ENCODE peak calls at places on chromosome 20, in nine cellular contexts. M, F, N, L, W, S, I, V and G are unnamed samples. For H3K9me3, the result is how much of the 10 kb centered on the place peaks cover.

GRCh38 chr20:18056174-18057105 is 1.3 kb downstream of the OVOL2 start:
- DNase-seq in I (peak), W (peak), V (peak), M (peak), N (no peak), S (peak), F (no peak), L (peak), G (peak)

GRCh38 chr20:31566658-31567379 is 38.3 kb upstream of the ID1 start:
- DNase-seq in W (peak), N (peak), M (peak), F (no peak), I (no peak), S (peak), L (peak), V (peak), G (peak)

GRCh38 chr20:36435799-36436541 is 105.3 kb upstream of the MYL9 start:
- DNase-seq in M (peak), S (peak), W (peak), I (peak), F (peak), V (peak), N (peak), L (peak), G (peak)

GRCh38 chr20:31908424-31908823 is 38.0 kb downstream of the TTLL9 start:
- DNase-seq in L (no peak), W (no peak), F (no peak), V (peak), M (peak), N (no peak), S (no peak), I (no peak), G (no peak)

GRCh38 chr20:35641743-35642142 is 23.0 kb downstream of the CPNE1 start:
- DNase-seq in N (no peak), S (no peak), M (no peak), I (no peak), W (no peak), L (no peak), F (no peak), V (no peak), G (no peak)

GRCh38 chr20:34980543-34981213 is 25.0 kb downstream of the MYH7B start:
- DNase-seq in V (no peak), L (no peak), W (no peak), I (no peak), F (peak), M (no peak), N (no peak), S (no peak), G (no peak)

GRCh38 chr20:7359739-7360138 is 580.5 kb downstream of the HAO1 start:
- DNase-seq in V (no peak), I (no peak), N (no peak), L (no peak), S (no peak), W (no peak), F (no peak), M (no peak), G (no peak)

GRCh38 chr20:10654630-10655029 is 19.2 kb downstream of the JAG1 start:
- DNase-seq in W (no peak), V (peak), F (no peak), N (no peak), L (no peak), S (peak), I (no peak), M (no peak), G (no peak)

GRCh38 chr20:19783966-19784401 is 25.9 kb downstream of the RIN2 start:
- DNase-seq in W (peak), S (peak), N (no peak), I (peak), F (peak), M (peak), V (no peak), L (peak), G (peak)

GRCh38 chr20:35369804-35370203 is 42.0 kb downstream of the UQCC1 start:
- DNase-seq in M (no peak), S (peak), V (no peak), N (no peak), I (peak), L (no peak), F (peak), W (peak), G (no peak)

GRCh38 chr20:11937230-11937629 is 19.5 kb downstream of the BTBD3 start:
- DNase-seq in S (no peak), F (no peak), V (no peak), M (no peak), I (no peak), W (no peak), N (no peak), L (no peak), G (no peak)

GRCh38 chr20:2112910-2113309 is 11.3 kb downstream of the STK35 start:
- DNase-seq in W (no peak), M (no peak), S (no peak), F (no peak), V (no peak), N (no peak), I (no peak), L (no peak), G (no peak)

GRCh38 chr20:52294106-52294628 is 102.6 kb upstream of the ZFP64 start:
- DNase-seq in S (no peak), L (no peak), I (peak), V (no peak), F (no peak), N (no peak), W (no peak), M (peak), G (no peak)

GRCh38 chr20:34377072-34377847 is 14.2 kb downstream of the ITCH start:
- DNase-seq in V (no peak), L (no peak), N (no peak), F (no peak), I (no peak), W (no peak), S (no peak), M (no peak), G (no peak)

GRCh38 chr20:8012724-8013123 is 6.8 kb downstream of the TMX4 start:
- DNase-seq in F (no peak), V (no peak), S (no peak), W (peak), M (no peak), N (no peak), L (no peak), I (no peak), G (no peak)

GRCh38 chr20:16397053-16397452 is 176.2 kb downstream of the KIF16B start:
- DNase-seq in W (peak), F (no peak), V (no peak), M (no peak), I (peak), N (no peak), L (no peak), S (no peak), G (no peak)

GRCh38 chr20:427849-428657 is 20.0 kb downstream of the RBCK1 start:
- DNase-seq in L (no peak), V (no peak), N (no peak), M (no peak), F (no peak), S (no peak), W (no peak), I (no peak), G (no peak)

GRCh38 chr20:11432407-11432806 is 485.3 kb upstream of the BTBD3 start:
- DNase-seq in S (peak), V (no peak), W (peak), N (no peak), M (peak), I (peak), L (no peak), F (peak), G (no peak)

GRCh38 chr20:24953621-24954133 is 4.6 kb downstream of the CST7 start:
- DNase-seq in L (no peak), I (no peak), N (no peak), M (no peak), F (no peak), S (no peak), V (peak), W (no peak), G (no peak)

GRCh38 chr20:24953204-24953565 is 4.1 kb downstream of the CST7 start:
- DNase-seq in W (no peak), L (no peak), M (no peak), I (no peak), F (no peak), S (no peak), V (no peak), N (no peak), G (no peak)

GRCh38 chr20:24951536-24952047 is 2.5 kb downstream of the CST7 start:
- DNase-seq in V (peak), W (no peak), L (no peak), I (no peak), N (no peak), F (no peak), S (no peak), M (no peak), G (no peak)

GRCh38 chr20:24954151-24954550 is 5.1 kb downstream of the CST7 start:
- DNase-seq in V (peak), W (no peak), S (no peak), F (no peak), L (no peak), I (no peak), N (no peak), M (no peak), G (no peak)

DNA sequence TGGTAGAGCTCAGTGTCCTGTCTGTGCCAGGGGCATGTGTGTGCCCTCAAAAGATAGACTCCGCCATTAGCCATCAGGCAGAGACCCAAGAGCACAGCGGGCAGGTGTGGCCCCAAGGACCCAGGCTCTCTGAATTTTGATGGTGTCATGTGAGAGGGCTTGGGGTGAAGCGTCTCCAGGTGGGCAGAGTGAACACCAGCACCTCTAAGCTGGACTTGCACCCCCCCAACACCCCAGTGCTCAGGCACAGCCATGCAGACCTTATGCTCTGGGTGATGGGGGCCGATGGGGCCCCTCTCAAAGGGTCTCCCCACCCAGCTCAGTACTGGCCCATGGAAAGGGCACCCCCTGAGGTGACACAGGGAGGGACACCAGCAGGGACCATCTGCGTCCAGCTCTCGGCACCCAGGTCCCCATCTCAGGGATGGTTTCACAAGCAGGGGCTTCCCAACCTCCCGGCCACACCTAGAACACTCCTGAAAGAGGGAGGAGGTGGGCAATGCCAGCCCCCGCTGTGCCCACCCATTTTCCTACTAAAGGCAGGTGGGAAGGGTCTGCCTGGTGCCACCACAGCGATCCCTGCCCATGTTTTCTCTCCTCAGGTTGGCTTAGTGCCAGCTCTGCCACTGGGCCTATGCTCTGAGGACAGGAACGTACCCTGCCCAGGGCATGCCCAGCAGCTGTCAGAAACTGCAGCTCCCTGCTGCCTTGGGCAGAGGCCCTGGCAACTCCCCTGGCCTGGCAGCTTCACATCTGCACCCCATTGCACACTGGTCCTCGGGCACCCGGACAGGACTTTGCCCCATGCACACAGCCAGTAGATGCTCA is 3.5 kb downstream of the CST7 start:
- DNase-seq in V (peak), W (no peak), F (no peak), M (no peak), S (no peak), N (no peak), L (no peak), I (no peak), G (no peak)
- H3K27ac ChIP-seq in V (no peak), W (no peak), F (no peak), M (no peak), S (no peak), N (no peak), L (no peak), I (no peak), G (no peak)

GRCh38 chr20:29740951-29741593 is 1516.4 kb upstream of the DEFB115 start:
- DNase-seq in L (no peak), S (no peak), F (no peak), W (no peak), M (no peak), I (no peak), V (peak), N (no peak), G (peak)

GRCh38 chr20:29740601-29740950 is 1516.9 kb upstream of the DEFB115 start:
- DNase-seq in S (no peak), F (no peak), I (no peak), L (no peak), W (no peak), V (no peak), N (no peak), M (no peak), G (peak)

GRCh38 chr20:29741894-29742698 is 1515.4 kb upstream of the DEFB115 start:
- DNase-seq in V (peak), W (no peak), S (no peak), I (no peak), M (no peak), N (no peak), F (no peak), L (no peak), G (peak)

GRCh38 chr20:29742699-29743100 is 1514.8 kb upstream of the DEFB115 start:
- DNase-seq in W (no peak), L (no peak), F (no peak), M (no peak), S (no peak), N (no peak), V (peak), I (no peak), G (peak)

DNA sequence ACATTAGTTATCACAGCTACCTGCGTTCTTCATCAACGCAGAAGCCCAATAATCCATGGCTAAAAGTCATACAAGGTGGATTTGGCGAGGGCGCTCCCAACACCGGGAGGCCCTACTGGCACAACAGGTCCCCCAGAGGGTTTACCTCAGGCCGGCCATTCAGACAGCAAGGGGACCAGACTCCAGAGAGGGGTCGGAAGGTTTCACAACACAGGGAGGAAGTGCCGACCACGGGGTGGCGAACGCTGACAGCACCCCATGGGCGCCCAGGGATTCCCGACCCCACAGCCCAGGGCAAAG is 1515.9 kb upstream of the DEFB115 start:
- DNase-seq in I (no peak), L (no peak), M (no peak), F (no peak), S (no peak), V (peak), N (no peak), W (no peak), G (peak)
- H3K9me3 ChIP-seq in I (under half), L (under half), M (under half), F (under half), S (under half), V (under half), N (under half), W (under half), G (under half)

GRCh38 chr20:44911264-44911921 is 1.5 kb downstream of the PABPC1L start:
- DNase-seq in F (peak), N (peak), V (peak), M (peak), W (peak), S (peak), L (peak), I (peak), G (peak)
- H3K9ac ChIP-seq in F (no peak), N (peak), V (no peak), M (peak), W (no peak), S (no peak), L (no peak), I (no peak), G (no peak)

GRCh38 chr20:57185188-57185743 is 81.2 kb downstream of the BMP7 start:
- DNase-seq in F (no peak), I (no peak), L (no peak), M (no peak), W (no peak), S (no peak), N (no peak), V (no peak), G (no peak)
- H3K27ac ChIP-seq in F (no peak), I (no peak), L (no peak), M (no peak), W (no peak), S (no peak), N (no peak), V (no peak), G (no peak)

DNA sequence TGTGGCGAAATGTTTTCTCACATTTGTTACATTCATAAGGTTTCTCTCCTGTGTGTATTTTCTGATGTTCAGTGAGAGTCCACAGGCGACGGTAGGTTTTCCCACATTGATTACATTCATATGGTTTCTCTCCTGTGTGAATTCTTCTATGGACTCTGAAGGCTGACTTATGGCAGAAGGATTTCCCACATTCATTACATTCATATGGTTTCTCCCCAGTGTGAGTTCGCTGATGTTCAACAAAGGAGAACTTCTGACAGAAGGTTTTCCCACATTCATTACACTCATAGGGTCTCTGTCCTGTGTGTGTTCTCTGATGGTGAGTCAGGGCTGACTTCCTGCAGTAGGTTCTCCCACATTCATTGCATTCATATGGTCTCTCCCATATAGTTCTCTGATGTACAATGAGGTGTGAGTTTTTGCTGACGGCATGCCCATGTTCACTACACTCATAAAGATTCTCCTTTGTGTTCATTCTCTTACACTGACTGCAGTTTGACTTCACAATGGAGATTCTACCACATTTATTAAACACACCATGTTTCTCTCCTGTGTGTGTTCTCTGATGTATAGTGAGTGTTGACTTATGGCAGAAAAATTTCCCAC is 11.9 kb downstream of the ZNF334 start:
- DNase-seq in I (no peak), L (no peak), N (no peak), S (no peak), F (no peak), V (no peak), M (no peak), W (no peak), G (no peak)
- H3K9me3 ChIP-seq in I (under half), L (under half), N (under half), S (under half), F (under half), V (half or more), M (half or more), W (under half), G (under half)

DNA sequence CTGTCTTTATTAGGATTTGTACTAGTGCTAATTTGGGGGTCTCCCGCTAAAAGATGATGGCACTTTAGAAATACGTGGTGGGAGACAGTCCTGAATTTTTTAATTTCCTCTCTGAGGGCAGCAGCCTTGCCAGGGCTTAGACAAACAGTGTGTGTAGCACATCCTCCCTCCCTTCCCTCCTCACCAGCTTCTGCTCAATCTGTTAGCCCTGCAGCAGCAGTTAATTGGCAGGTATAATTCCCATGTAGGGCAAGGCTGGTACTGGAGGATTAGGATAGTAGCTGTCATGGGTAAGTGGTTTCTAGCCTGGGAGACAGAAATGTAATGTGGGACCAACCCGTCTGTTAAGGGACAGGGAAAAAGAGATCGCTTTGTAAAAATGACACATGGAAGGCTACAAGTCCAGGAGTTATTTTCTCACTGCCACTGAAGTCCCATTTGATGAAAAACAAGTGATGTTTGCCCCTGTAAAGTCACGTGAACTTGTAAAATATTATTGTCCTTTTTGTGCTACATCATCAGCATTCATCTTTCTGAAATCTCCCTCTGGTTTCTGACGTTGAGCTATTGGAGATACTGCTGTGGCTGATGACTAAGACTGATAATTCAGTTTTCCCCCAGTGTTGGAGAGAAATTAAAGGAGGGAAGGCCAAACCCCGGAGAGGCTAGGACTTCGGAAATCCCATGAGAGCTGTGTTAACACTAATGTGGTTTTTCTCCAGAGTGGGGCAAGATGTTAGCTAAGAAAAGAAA is 40.6 kb downstream of the CTNNBL1 start:
- DNase-seq in V (no peak), S (no peak), W (peak), L (no peak), F (peak), I (peak), M (no peak), N (no peak), G (no peak)
- H3K9ac ChIP-seq in V (no peak), S (no peak), W (no peak), L (no peak), F (no peak), I (no peak), M (no peak), N (no peak), G (no peak)

DNA sequence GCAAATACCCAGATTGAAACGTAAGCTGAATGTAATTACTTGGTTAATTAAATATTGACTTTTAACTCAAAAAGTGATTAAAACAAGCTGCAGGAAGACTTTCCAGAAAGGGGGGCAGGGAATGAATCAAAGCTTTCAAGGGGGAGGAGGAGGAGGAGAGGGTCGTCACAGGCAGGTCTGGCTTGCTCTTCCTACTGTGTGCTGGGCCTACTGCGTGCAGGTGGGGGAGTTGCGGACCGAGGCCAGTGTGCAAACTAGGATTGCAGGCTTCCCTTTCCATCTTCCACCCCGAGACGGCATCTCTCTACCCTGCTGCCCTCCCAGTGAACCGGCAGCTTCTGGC is 1.1 kb downstream of the SULF2 start:
- DNase-seq in N (no peak), F (no peak), I (no peak), L (no peak), S (no peak), W (no peak), V (no peak), M (no peak), G (no peak)
- H3K27ac ChIP-seq in N (no peak), F (no peak), I (no peak), L (no peak), S (peak), W (no peak), V (no peak), M (peak), G (no peak)

GRCh38 chr20:55961351-55962320 is 43.7 kb downstream of the CBLN4 start:
- DNase-seq in L (no peak), I (no peak), F (no peak), W (no peak), N (no peak), M (no peak), V (no peak), S (no peak), G (peak)
- H3K9me3 ChIP-seq in L (under half), I (under half), F (under half), W (under half), N (under half), M (under half), V (half or more), S (under half), G (under half)